ENCODE peak calls at places on chromosomes 12 and 14, in ten cellular contexts. Z, I, W, H, N, F, O, Q, U and J are unnamed samples.
A peak's percentile ranks its signal among the peaks of the same experiment; 100 is the strongest.

GRCh38 chr14:95140060-95140858 is 17.1 kb downstream of the DICER1 start:
- DNase-seq in I (no peak), O (no peak), N (no peak), U (no peak), Z (no peak), F (no peak), Q (no peak), W (no peak), H (no peak), J (no peak)

GRCh38 chr14:79051009-79051710 is 881.0 kb downstream of the NRXN3 start:
- DNase-seq in N (no peak), Z (no peak), I (no peak), W (no peak), Q (no peak), O (no peak), U (no peak), F (no peak), H (no peak), J (no peak)

GRCh38 chr12:109092484-109093021 is 719 bp downstream of the ALKBH2 start:
- DNase-seq in F (no peak), H (no peak), Z (no peak), U (no peak), I (no peak), O (peak; percentile 57), W (no peak), Q (no peak), N (no peak), J (no peak)

GRCh38 chr12:67414011-67414715 is 145.0 kb downstream of the CAND1 start:
- DNase-seq in O (no peak), Q (no peak), W (no peak), H (no peak), I (no peak), F (no peak), Z (no peak), U (no peak), N (no peak), J (no peak)

GRCh38 chr14:81710232-81710845 is 176.7 kb upstream of the SEL1L start:
- DNase-seq in Q (no peak), F (no peak), Z (peak; percentile 11), W (no peak), U (no peak), N (peak; percentile 34), I (peak; percentile 62), H (no peak), O (no peak), J (no peak)

GRCh38 chr14:20630340-20631022 is 11.0 kb downstream of the OR6S1 start:
- DNase-seq in Q (no peak), Z (peak; percentile 28), H (no peak), I (peak; percentile 60), N (peak; percentile 13), F (no peak), U (no peak), W (no peak), O (no peak), J (no peak)

GRCh38 chr12:114701104-114701414 is 17.1 kb upstream of the TBX3 start:
- DNase-seq in O (no peak), H (no peak), I (peak; percentile 40), F (no peak), Q (no peak), N (no peak), Z (no peak), U (no peak), W (no peak), J (no peak)

GRCh38 chr12:111759991-111760390 is 6.7 kb upstream of the ALDH2 start:
- DNase-seq in O (no peak), Q (no peak), I (no peak), F (no peak), W (no peak), N (no peak), Z (no peak), H (no peak), U (no peak), J (no peak)

GRCh38 chr12:13223176-13223806 is 26.8 kb downstream of the EMP1 start:
- DNase-seq in W (no peak), U (peak; percentile 69), F (no peak), Z (peak; percentile 85), N (no peak), O (no peak), H (peak; percentile 52), I (no peak), Q (no peak), J (no peak)

GRCh38 chr12:66596189-66596588 is 82.7 kb downstream of the GRIP1 start:
- DNase-seq in N (no peak), O (no peak), W (no peak), F (no peak), Q (no peak), H (no peak), I (no peak), Z (peak; percentile 34), U (no peak), J (no peak)

GRCh38 chr14:68510201-68510600 is 282.7 kb downstream of the ZFP36L1 start:
- DNase-seq in F (no peak), Z (peak; percentile 51), H (peak; percentile 58), N (no peak), O (peak; percentile 67), I (no peak), Q (peak; percentile 56), W (peak; percentile 58), U (no peak), J (peak; percentile 69)

GRCh38 chr12:46071769-46072624 is 81.6 kb upstream of the SCAF11 start:
- DNase-seq in F (peak; percentile 62), Z (peak; percentile 71), I (peak; percentile 67), Q (peak; percentile 35), O (peak; percentile 59), W (peak; percentile 47), U (peak; percentile 30), H (peak; percentile 63), N (peak; percentile 84), J (peak; percentile 30)

GRCh38 chr14:30572771-30573170 is 13.8 kb downstream of the G2E3 start:
- DNase-seq in I (no peak), U (no peak), F (no peak), W (no peak), N (no peak), Z (no peak), H (no peak), Q (no peak), O (no peak), J (no peak)

GRCh38 chr14:30569216-30569902 is 10.4 kb downstream of the G2E3 start:
- DNase-seq in I (peak; percentile 32), F (no peak), Z (no peak), H (no peak), N (no peak), U (no peak), Q (no peak), O (no peak), W (no peak), J (no peak)

GRCh38 chr14:30569903-30570226 is 10.9 kb downstream of the G2E3 start:
- DNase-seq in U (no peak), Q (no peak), Z (no peak), F (no peak), W (no peak), I (no peak), O (no peak), N (no peak), H (no peak), J (no peak)

GRCh38 chr14:30573203-30573814 is 14.4 kb downstream of the G2E3 start:
- DNase-seq in H (no peak), Z (peak; percentile 46), Q (no peak), U (no peak), I (no peak), F (no peak), O (no peak), W (no peak), N (no peak), J (no peak)

DNA sequence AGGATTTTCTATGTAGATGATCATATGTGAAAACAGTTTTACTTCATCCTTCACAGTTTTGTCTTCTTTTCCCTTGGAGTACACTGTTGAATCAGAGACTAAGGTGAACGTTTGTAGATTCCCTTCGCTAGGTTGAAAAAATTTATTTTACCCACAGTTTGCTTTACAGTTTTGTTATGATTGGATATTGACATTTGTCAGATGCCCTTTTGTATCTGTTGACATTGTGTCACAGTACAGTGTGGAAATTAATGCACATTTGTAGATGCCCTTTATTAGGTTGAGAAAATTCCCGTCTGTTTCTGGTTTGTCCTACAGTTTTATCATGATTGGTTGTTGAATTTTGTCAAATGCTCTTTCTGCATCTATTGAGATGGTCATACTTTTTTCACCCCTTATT is 13.3 kb downstream of the G2E3 start:
- DNase-seq in Q (no peak), O (no peak), N (no peak), Z (no peak), H (no peak), U (no peak), F (no peak), W (no peak), I (no peak), J (no peak)
- H3K9me3 ChIP-seq in Q (no peaks in the 10 kb centered on the region), O (no peaks in the 10 kb centered on the region), N (no peaks in the 10 kb centered on the region), Z (no peaks in the 10 kb centered on the region), H (no peaks in the 10 kb centered on the region), U (no peaks in the 10 kb centered on the region), F (no peaks in the 10 kb centered on the region), W (no peaks in the 10 kb centered on the region), I (no peaks in the 10 kb centered on the region), J (no peaks in the 10 kb centered on the region)

DNA sequence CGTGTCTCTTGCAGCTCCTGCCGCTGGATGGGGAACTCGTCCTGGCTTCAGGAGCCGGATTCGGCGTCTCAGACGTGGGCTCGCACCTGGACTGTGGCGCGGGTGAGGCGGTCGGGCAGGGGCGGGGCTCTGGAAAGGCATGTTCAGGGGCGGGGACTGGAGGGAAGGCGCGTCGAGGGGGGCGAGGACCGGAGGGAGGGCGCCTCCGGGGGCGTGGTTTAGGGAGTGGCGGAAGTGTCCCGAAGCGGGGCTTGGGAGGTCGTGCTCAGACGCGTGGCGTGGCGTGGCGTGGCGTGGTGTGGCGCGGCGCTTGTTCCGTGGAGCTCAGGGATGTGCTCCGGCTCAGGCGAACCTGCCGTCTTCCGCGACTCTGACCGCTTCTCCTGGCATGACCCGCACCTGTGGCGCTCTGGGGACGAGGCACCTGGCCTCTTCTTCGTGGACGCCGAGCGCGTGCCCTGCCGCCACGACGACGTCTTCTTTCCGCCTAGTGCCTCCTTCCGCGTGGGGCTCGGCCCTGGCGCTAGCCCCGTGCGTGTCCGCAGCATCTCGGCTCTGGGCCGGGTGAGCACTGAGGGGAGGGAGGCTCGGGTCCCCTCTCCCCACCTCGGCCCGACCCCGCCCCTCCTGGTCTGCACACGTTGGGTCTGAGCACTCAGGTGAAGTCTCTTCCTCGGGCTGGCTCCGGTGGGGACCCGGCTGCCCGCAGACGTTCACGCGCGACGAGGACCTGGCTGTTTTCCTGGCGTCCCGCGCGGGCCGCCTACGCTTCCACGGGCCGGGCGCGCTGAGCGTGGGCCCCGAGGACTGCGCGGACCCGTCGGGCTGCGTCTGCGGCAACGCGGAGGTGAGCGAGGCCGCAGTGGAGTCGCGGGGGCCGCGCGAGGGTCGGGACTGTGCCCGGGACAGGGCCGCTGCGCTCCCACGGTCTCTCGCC is 6.2 kb downstream of the AMN start:
- DNase-seq in H (no peak), I (peak; percentile 91), O (peak; percentile 79), Q (peak; percentile 63), N (no peak), F (peak; percentile 68), Z (peak; percentile 31), U (no peak), W (peak; percentile 58), J (peak; percentile 37)
- H3K27ac ChIP-seq in H (no peak overlapping the region), I (no peak overlapping the region), O (no peak overlapping the region), Q (no peak overlapping the region), N (no peak overlapping the region), F (no peak overlapping the region), Z (no peak overlapping the region), U (no peak overlapping the region), W (no peak overlapping the region), J (no peak overlapping the region)

GRCh38 chr12:57473886-57474285 is 5.8 kb downstream of the ARHGAP9 start:
- DNase-seq in I (no peak), U (no peak), H (no peak), O (no peak), Q (no peak), N (no peak), Z (no peak), W (no peak), F (no peak), J (no peak)
- H3K9me3 ChIP-seq in I (no peaks in the 10 kb centered on the region), U (no peaks in the 10 kb centered on the region), H (no peaks in the 10 kb centered on the region), O (no peaks in the 10 kb centered on the region), Q (no peaks in the 10 kb centered on the region), N (no peaks in the 10 kb centered on the region), Z (no peaks in the 10 kb centered on the region), W (no peaks in the 10 kb centered on the region), F (no peaks in the 10 kb centered on the region), J (no peaks in the 10 kb centered on the region)

GRCh38 chr12:132355742-132356681 is 26.6 kb upstream of the GALNT9 start:
- DNase-seq in Z (no peak), Q (no peak), N (no peak), F (no peak), I (no peak), W (no peak), U (no peak), H (no peak), O (no peak), J (no peak)
- H3K27ac ChIP-seq in Z (no peak overlapping the region), Q (no peak overlapping the region), N (no peak overlapping the region), F (no peak overlapping the region), I (no peak overlapping the region), W (no peak overlapping the region), U (no peak overlapping the region), H (no peak overlapping the region), O (no peak overlapping the region), J (no peak overlapping the region)